ENCODE peak calls at places on chromosome 12, in six cellular contexts. J, R, W, V, C and Y are unnamed samples.

GRCh38 chr12:8667280-8667679 is 4.7 kb upstream of the MFAP5 start:
- DNase-seq in R (no peak), W (no peak), J (no peak), V (no peak), C (no peak), Y (no peak)

GRCh38 chr12:63294327-63294632 is 143.3 kb upstream of the AVPR1A start:
- DNase-seq in J (peak; percentile 58), C (no peak), V (no peak), R (peak; percentile 71), W (no peak), Y (no peak)

GRCh38 chr12:91172051-91172450 is 10.6 kb downstream of the DCN start:
- DNase-seq in W (no peak), R (no peak), J (no peak), V (no peak), C (no peak), Y (no peak)

GRCh38 chr12:76085159-76085868 is 829 bp upstream of the NAP1L1 start:
- DNase-seq in V (no peak), J (no peak), C (no peak), W (peak; percentile 51), R (peak; percentile 31), Y (peak; percentile 64)

GRCh38 chr12:133010657-133011297 is 24.6 kb downstream of the ZNF26 start:
- DNase-seq in V (peak; percentile 3), W (no peak), R (no peak), C (no peak), J (no peak), Y (no peak)

GRCh38 chr12:125092108-125092871 is 27.1 kb downstream of the AACS start:
- DNase-seq in V (no peak), W (no peak), J (no peak), R (no peak), C (peak; percentile 34), Y (no peak)

GRCh38 chr12:124413401-124413800 is 118.5 kb downstream of the RFLNA start:
- DNase-seq in R (no peak), V (no peak), J (no peak), W (no peak), C (peak; percentile 78), Y (no peak)

GRCh38 chr12:64001439-64001838 is 156.9 kb downstream of the SRGAP1 start:
- DNase-seq in R (no peak), C (no peak), W (no peak), J (no peak), V (no peak), Y (no peak)

GRCh38 chr12:118880745-118881144 is 100.6 kb upstream of the SRRM4 start:
- DNase-seq in R (no peak), C (no peak), W (no peak), V (no peak), J (no peak), Y (no peak)

GRCh38 chr12:62955678-62956077 is 20.7 kb upstream of the PPM1H start:
- DNase-seq in R (no peak), J (no peak), C (no peak), W (no peak), V (no peak), Y (no peak)

GRCh38 chr12:122106891-122107660 is 28.5 kb downstream of the MLXIP start:
- DNase-seq in V (no peak), W (no peak), J (peak; percentile 41), C (peak; percentile 66), R (no peak), Y (no peak)

GRCh38 chr12:41795066-41795465 is 349.6 kb downstream of the GXYLT1 start:
- DNase-seq in J (no peak), V (no peak), R (no peak), C (no peak), W (no peak), Y (no peak)

GRCh38 chr12:25241171-25242020 is 9.3 kb downstream of the KRAS start:
- DNase-seq in C (no peak), R (peak; percentile 68), J (no peak), W (no peak), V (no peak), Y (no peak)

GRCh38 chr12:31506907-31507306 is 84.0 kb downstream of the DENND5B start:
- DNase-seq in W (no peak), V (peak; percentile 92), J (no peak), R (peak; percentile 27), C (no peak), Y (no peak)

GRCh38 chr12:50523772-50524171 is 19.0 kb downstream of the DIP2B start:
- DNase-seq in W (no peak), V (no peak), J (no peak), C (no peak), R (no peak), Y (no peak)

GRCh38 chr12:89479982-89480381 is 44.6 kb downstream of the GALNT4 start:
- DNase-seq in V (no peak), W (no peak), C (no peak), J (no peak), R (no peak), Y (no peak)

GRCh38 chr12:95141305-95141704 is 67.9 kb upstream of the NR2C1 start:
- DNase-seq in R (no peak), V (no peak), C (no peak), J (no peak), W (no peak), Y (no peak)

GRCh38 chr12:31745242-31745641 is 16.4 kb upstream of the AMN1 start:
- DNase-seq in W (no peak), J (no peak), R (no peak), V (no peak), C (no peak), Y (no peak)

GRCh38 chr12:14607561-14607960 is 39.9 kb upstream of the PLBD1 start:
- DNase-seq in W (no peak), V (no peak), R (no peak), J (no peak), C (no peak), Y (no peak)

GRCh38 chr12:131985145-131985875 is 35.6 kb downstream of the EP400 start:
- DNase-seq in V (no peak), W (no peak), J (no peak), R (no peak), C (peak; percentile 24), Y (no peak)

GRCh38 chr12:102757154-102757873 is 159.7 kb downstream of the PAH start:
- DNase-seq in J (no peak), R (no peak), V (no peak), W (no peak), C (peak; percentile 67), Y (no peak)

GRCh38 chr12:70507442-70507841 is 129.8 kb downstream of the PTPRB start:
- DNase-seq in W (no peak), C (no peak), J (no peak), R (no peak), V (no peak), Y (no peak)

GRCh38 chr12:109170335-109170734 is 53.9 kb downstream of the ACACB start:
- DNase-seq in J (no peak), C (no peak), R (no peak), V (no peak), W (no peak), Y (no peak)

GRCh38 chr12:112408621-112409020 is 784 bp downstream of the RPL6 start:
- DNase-seq in J (peak; percentile 17), R (no peak), V (no peak), C (no peak), W (peak; percentile 37), Y (no peak)

GRCh38 chr12:32885831-32886230 is 10.7 kb downstream of the PKP2 start:
- DNase-seq in W (no peak), C (no peak), R (no peak), V (no peak), J (no peak), Y (no peak)

GRCh38 chr12:103799504-103800251 is 41.4 kb downstream of the NT5DC3 start:
- DNase-seq in J (peak; percentile 75), R (peak; percentile 63), V (no peak), W (no peak), C (no peak), Y (no peak)

GRCh38 chr12:99390707-99391106 is 256.8 kb upstream of the GARIN6 start:
- DNase-seq in V (peak; percentile 58), W (no peak), C (no peak), J (no peak), R (no peak), Y (peak; percentile 89)

GRCh38 chr12:50537538-50537919 is 32.7 kb downstream of the DIP2B start:
- DNase-seq in C (no peak), J (peak; percentile 81), V (no peak), W (peak; percentile 46), R (no peak), Y (no peak)

GRCh38 chr12:115756804-115757203 is 520.7 kb downstream of the MED13L start:
- DNase-seq in J (no peak), R (no peak), W (no peak), C (no peak), V (no peak), Y (no peak)

GRCh38 chr12:58547217-58547616 is 373.1 kb downstream of the LRIG3 start:
- DNase-seq in C (no peak), W (no peak), J (no peak), V (no peak), R (peak; percentile 14), Y (no peak)

GRCh38 chr12:89960011-89960507 is 251.4 kb upstream of the ATP2B1 start:
- DNase-seq in J (peak; percentile 18), V (no peak), C (no peak), W (peak; percentile 6), R (peak; percentile 7), Y (no peak)

GRCh38 chr12:116123511-116124258 is 153.8 kb downstream of the MED13L start:
- DNase-seq in W (peak; percentile 42), J (peak; percentile 45), C (no peak), V (peak; percentile 57), R (peak; percentile 28), Y (no peak)

GRCh38 chr12:79203103-79203502 is 338.5 kb downstream of the SYT1 start:
- DNase-seq in W (no peak), V (no peak), J (no peak), C (no peak), R (no peak), Y (no peak)

GRCh38 chr12:121626087-121626852 is at the start of gene ORAI1:
- DNase-seq in R (peak; percentile 99), V (peak; percentile 96), C (peak; percentile 98), W (peak; percentile 96), J (peak; percentile 95), Y (peak; percentile 10)

GRCh38 chr12:64912501-64912900 is 88.1 kb downstream of the TBC1D30 start:
- DNase-seq in C (no peak), W (no peak), V (no peak), R (no peak), J (no peak), Y (no peak)

GRCh38 chr12:90970911-90971310 is 15.9 kb upstream of the CCER1 start:
- DNase-seq in R (no peak), W (no peak), J (no peak), C (no peak), V (no peak), Y (no peak)

GRCh38 chr12:125070117-125070516 is 4.9 kb downstream of the AACS start:
- DNase-seq in W (no peak), R (no peak), C (no peak), V (peak; percentile 44), J (no peak), Y (no peak)